ENCODE peak calls at places on chromosomes 12 and 14, in five cellular contexts. Q is AG09309, T is substantia nigra, P is SIG-M5, S is CMK. O is an unnamed sample.

GRCh38 chr14:32453857-32454810 is 125.0 kb downstream of the AKAP6 start:
- DNase-seq in Q (no peak), T (no peak), P (no peak), S (no peak), O (no peak)

GRCh38 chr14:38723277-38723676 is 379.8 kb downstream of the SEC23A start:
- DNase-seq in Q (no peak), T (no peak), P (no peak), S (no peak), O (no peak)

GRCh38 chr12:108750471-108751402 is 19.4 kb upstream of the CORO1C start:
- DNase-seq in Q (no peak), T (no peak), P (no peak), S (no peak), O (no peak)

GRCh38 chr14:89955418-89956293 is at the start of gene TDP1:
- DNase-seq in Q (peak; percentile 73), T (peak; percentile 97), P (peak; percentile 64), S (peak; percentile 87), O (peak; percentile 92)

GRCh38 chr12:510071-510825 is 50.5 kb downstream of the B4GALNT3 start:
- DNase-seq in Q (no peak), T (peak; percentile 5), P (no peak), S (no peak), O (no peak)

GRCh38 chr12:70645494-70646317 is 8.5 kb upstream of the PTPRB start:
- DNase-seq in Q (peak; percentile 89), T (no peak), P (no peak), S (no peak), O (peak; percentile 20)

GRCh38 chr12:71731439-71732356 is 23.0 kb upstream of the RAB21 start:
- DNase-seq in Q (no peak), T (no peak), P (no peak), S (no peak), O (no peak)

GRCh38 chr12:105986779-105987686 is 151.7 kb downstream of the NUAK1 start:
- DNase-seq in Q (peak; percentile 97), T (no peak), P (no peak), S (no peak), O (no peak)

GRCh38 chr12:27176765-27177164 is 67.3 kb upstream of the STK38L start:
- DNase-seq in Q (no peak), T (no peak), P (no peak), S (no peak), O (no peak)

GRCh38 chr14:94462219-94462551 is 9.6 kb upstream of the SERPINA11 start:
- DNase-seq in Q (no peak), T (no peak), P (no peak), S (no peak), O (no peak)

GRCh38 chr12:127559349-127560040 is 707.5 kb upstream of the TMEM132C start:
- DNase-seq in Q (peak; percentile 98), T (no peak), P (no peak), S (peak; percentile 70), O (peak; percentile 66)

GRCh38 chr12:121668750-121669524 is 517 bp downstream of the MORN3 start:
- DNase-seq in Q (no peak), T (peak; percentile 15), P (no peak), S (no peak), O (peak; percentile 23)

GRCh38 chr14:96799489-96800056 is 2.4 kb downstream of the VRK1 start:
- DNase-seq in Q (no peak), T (no peak), P (no peak), S (no peak), O (no peak)

GRCh38 chr12:65614259-65614658 is 210.0 kb upstream of the HMGA2 start:
- DNase-seq in Q (no peak), T (no peak), P (no peak), S (no peak), O (no peak)

GRCh38 chr12:101608301-101609133 is 13.7 kb downstream of the MYBPC1 start:
- DNase-seq in Q (no peak), T (no peak), P (no peak), S (no peak), O (no peak)

GRCh38 chr14:34053666-34054065 is 102.8 kb upstream of the EGLN3 start:
- DNase-seq in Q (no peak), T (no peak), P (no peak), S (no peak), O (no peak)

GRCh38 chr14:37720131-37720530 is 124.7 kb downstream of the TTC6 start:
- DNase-seq in Q (no peak), T (no peak), P (no peak), S (no peak), O (no peak)

GRCh38 chr12:62372134-62372533 is 94.5 kb upstream of the MON2 start:
- DNase-seq in Q (no peak), T (no peak), P (no peak), S (no peak), O (no peak)

GRCh38 chr12:91216871-91217270 is 34.3 kb upstream of the DCN start:
- DNase-seq in Q (no peak), T (no peak), P (no peak), S (no peak), O (no peak)

GRCh38 chr14:102057480-102058114 is 29.2 kb downstream of the HSP90AA1 start:
- DNase-seq in Q (no peak), T (no peak), P (no peak), S (no peak), O (no peak)

GRCh38 chr12:94650143-94651056 is at the start of gene TMCC3:
- DNase-seq in Q (no peak), T (peak; percentile 78), P (no peak), S (no peak), O (no peak)

GRCh38 chr14:68979722-68980552 is 835 bp upstream of the ACTN1 start:
- DNase-seq in Q (no peak), T (no peak), P (no peak), S (no peak), O (no peak)

GRCh38 chr14:76759589-76759988 is 1.7 kb upstream of the VASH1 start:
- DNase-seq in Q (no peak), T (no peak), P (no peak), S (no peak), O (no peak)

GRCh38 chr14:20686386-20687143 is 2.0 kb upstream of the ANG start:
- DNase-seq in Q (no peak), T (no peak), P (no peak), S (no peak), O (no peak)

GRCh38 chr12:109777544-109777943 is 55.7 kb downstream of the TRPV4 start:
- DNase-seq in Q (no peak), T (no peak), P (no peak), S (peak; percentile 62), O (peak; percentile 20)